ENCODE peak calls at places on chromosomes 1 and 21, in six cellular contexts. X, K, Z, B, I and M are unnamed samples.

GRCh38 chr1:243493156-243494129 is 237.6 kb downstream of the SDCCAG8 start:
- DNase-seq in K (no peak), I (no peak), B (peak), X (no peak), Z (peak), M (peak)

GRCh38 chr1:19178734-19179398 is 31.2 kb downstream of the UBR4 start:
- DNase-seq in I (no peak), X (no peak), K (no peak), B (no peak), Z (no peak), M (no peak)

GRCh38 chr1:235017719-235018118 is 110.9 kb downstream of the TOMM20 start:
- DNase-seq in K (no peak), X (no peak), B (peak), Z (no peak), I (no peak), M (peak)

GRCh38 chr21:46095106-46095719 is 2.7 kb upstream of the COL6A2 start:
- DNase-seq in B (no peak), K (no peak), I (no peak), X (no peak), Z (no peak), M (no peak)

GRCh38 chr1:170296642-170297041 is 150.9 kb downstream of the NTMT2 start:
- DNase-seq in B (peak), Z (no peak), K (no peak), X (no peak), I (no peak), M (no peak)

GRCh38 chr1:65395887-65396612 is 24.4 kb upstream of the LEPR start:
- DNase-seq in Z (no peak), I (no peak), B (peak), K (no peak), X (no peak), M (peak)

GRCh38 chr21:17726047-17726446 is 93.1 kb downstream of the C21orf91 start:
- DNase-seq in K (no peak), B (peak), X (no peak), Z (no peak), I (no peak), M (no peak)

GRCh38 chr1:55378582-55378981 is 163.4 kb upstream of the USP24 start:
- DNase-seq in B (peak), Z (peak), I (no peak), K (no peak), X (no peak), M (peak)

GRCh38 chr1:186790101-186790500 is 38.6 kb upstream of the PLA2G4A start:
- DNase-seq in Z (no peak), X (no peak), K (no peak), B (peak), I (no peak), M (peak)

GRCh38 chr1:2588661-2589330 is 2.2 kb downstream of the PRXL2B start:
- DNase-seq in I (no peak), B (no peak), Z (no peak), X (no peak), K (no peak), M (no peak)

GRCh38 chr1:184222561-184223157 is 164.2 kb upstream of the C1orf21 start:
- DNase-seq in I (no peak), K (no peak), X (peak), B (peak), Z (peak), M (no peak)

GRCh38 chr1:54987830-54988705 is 7.6 kb downstream of the TMEM61 start:
- DNase-seq in B (peak), I (no peak), X (no peak), Z (no peak), K (no peak), M (peak)